ENCODE peak calls at places on chromosomes 5 and 9, in ten cellular contexts. Z is right lobe of liver, O is GM13976, L is tibial nerve, J is GM04504, S is SW480, R is T-helper 2 cell, T is A549, B is ACHN, U is NCI-H774. I is an unnamed sample.

GRCh38 chr5:108560581-108560980 is 178.7 kb upstream of the FBXL17 start:
- DNase-seq in J (peak), U (no peak), T (no peak), Z (no peak), R (no peak), S (no peak), L (peak), B (no peak), O (no peak), I (no peak)

GRCh38 chr9:30765318-30765717 is 1619.1 kb upstream of the ACO1 start:
- DNase-seq in U (no peak), T (no peak), B (no peak), L (no peak), J (no peak), Z (no peak), O (no peak), S (no peak), R (no peak), I (no peak)

GRCh38 chr5:126917918-126918623 is 112.3 kb downstream of the MARCHF3 start:
- DNase-seq in R (no peak), T (peak), Z (no peak), U (peak), O (no peak), J (no peak), B (no peak), S (peak), L (no peak), I (no peak)

GRCh38 chr5:121940741-121941140 is 21.0 kb upstream of the SRFBP1 start:
- DNase-seq in R (no peak), J (no peak), U (no peak), B (no peak), O (no peak), L (no peak), S (no peak), Z (no peak), T (no peak), I (no peak)

GRCh38 chr5:88130189-88130815 is 138.3 kb downstream of the TMEM161B start:
- DNase-seq in U (no peak), B (no peak), S (no peak), J (no peak), Z (no peak), L (no peak), T (no peak), R (no peak), O (no peak), I (no peak)

GRCh38 chr5:89289604-89290003 is 406.6 kb upstream of the MEF2C start:
- DNase-seq in R (no peak), S (no peak), O (no peak), U (no peak), J (no peak), L (no peak), B (no peak), T (no peak), Z (no peak), I (no peak)

GRCh38 chr5:33556330-33557328 is 115.9 kb downstream of the TARS1 start:
- DNase-seq in O (no peak), R (no peak), T (peak), J (no peak), B (no peak), S (no peak), Z (no peak), L (no peak), U (no peak), I (no peak)

GRCh38 chr9:27353405-27354229 is 56.7 kb upstream of the EQTN start:
- DNase-seq in S (no peak), R (no peak), J (no peak), Z (no peak), T (no peak), O (no peak), U (no peak), B (no peak), L (no peak), I (no peak)

GRCh38 chr5:96252596-96252995 is 180.5 kb downstream of the PCSK1 start:
- DNase-seq in Z (no peak), U (no peak), B (no peak), T (no peak), R (no peak), S (no peak), O (no peak), L (no peak), J (no peak), I (no peak)

GRCh38 chr5:173010021-173010420 is 26.4 kb downstream of the ATP6V0E1 start:
- DNase-seq in T (no peak), L (no peak), J (no peak), U (no peak), S (peak), R (no peak), O (no peak), B (no peak), Z (no peak), I (no peak)

GRCh38 chr5:6396836-6397535 is 18.6 kb upstream of the MED10 start:
- DNase-seq in S (no peak), L (no peak), B (no peak), T (no peak), O (no peak), J (no peak), Z (no peak), R (no peak), U (no peak), I (no peak)

GRCh38 chr5:83011990-83012389 is 65.2 kb downstream of the TMEM167A start:
- DNase-seq in S (no peak), J (no peak), B (no peak), L (no peak), T (no peak), O (peak), R (no peak), U (no peak), Z (no peak), I (no peak)

I was measured in iPS DF 19.7.